ENCODE peak calls at places on chromosomes 4 and X, in six cellular contexts. G is progenitor cell of endocrine pancreas, P is GM06990, D is bronchial epithelial cell, W is K562, O is upper lobe of left lung. A is an unnamed sample.

GRCh38 chr4:2574058-2574457 is 37.6 kb downstream of the FAM193A start:
- DNase-seq in G (no peak), P (no peak), D (no peak), W (no peak), O (no peak), A (no peak)

GRCh38 chr4:80254114-80254513 is 12.3 kb upstream of the FGF5 start:
- DNase-seq in G (no peak), P (no peak), D (no peak), W (no peak), O (no peak), A (no peak)

GRCh38 chr4:143768007-143768591 is 67.6 kb upstream of the FREM3 start:
- DNase-seq in G (no peak), P (no peak), D (no peak), W (no peak), O (no peak), A (no peak)

GRCh38 chr4:145231906-145232700 is 51.7 kb upstream of the OTUD4 start:
- DNase-seq in G (no peak), P (no peak), D (no peak), W (no peak), O (no peak), A (no peak)

GRCh38 chrX:149570668-149571067 is 16.6 kb downstream of the MAGEA9B start:
- DNase-seq in G (no peak), P (no peak), D (peak; percentile 85), W (peak; percentile 2), O (no peak), A (no peak)

GRCh38 chrX:72060196-72060974 is 71.3 kb downstream of the RTL5 start:
- DNase-seq in G (no peak), P (no peak), D (no peak), W (no peak), O (no peak), A (no peak)

GRCh38 chr4:39565925-39566630 is 38.8 kb upstream of the UGDH start:
- DNase-seq in G (no peak), P (no peak), D (peak; percentile 97), W (no peak), O (no peak), A (no peak)

GRCh38 chr4:158809611-158810486 is 41.0 kb downstream of the FNIP2 start:
- DNase-seq in G (no peak), P (peak; percentile 20), D (peak; percentile 71), W (peak; percentile 36), O (peak; percentile 62), A (no peak)

GRCh38 chr4:113499696-113500095 is 261.8 kb downstream of the CAMK2D start:
- DNase-seq in G (no peak), P (no peak), D (peak; percentile 67), W (no peak), O (no peak), A (no peak)

GRCh38 chr4:168208957-168209614 is 109.5 kb downstream of the DDX60 start:
- DNase-seq in G (no peak), P (no peak), D (no peak), W (no peak), O (no peak), A (no peak)

DNA sequence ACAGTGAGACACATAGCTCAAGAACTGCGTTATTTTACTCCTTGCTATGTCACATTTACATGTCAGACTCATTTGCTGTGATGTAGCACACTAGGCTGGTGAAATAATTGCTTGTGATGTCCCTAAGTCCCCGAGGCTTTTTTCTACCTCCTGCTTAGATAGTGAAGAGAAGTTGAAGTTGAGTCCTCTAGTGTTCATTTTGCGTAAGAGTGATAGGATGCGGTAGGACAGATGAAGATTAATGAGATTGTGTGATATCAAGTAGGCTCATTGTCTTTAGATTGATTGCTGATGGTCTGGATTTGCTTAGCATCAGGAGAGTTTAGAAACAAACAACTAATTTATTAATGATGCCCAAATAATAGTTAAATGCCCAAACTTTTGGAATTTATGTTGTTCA is 173.6 kb upstream of the NUDT6 start:
- DNase-seq in G (no peak), P (no peak), D (peak; percentile 20), W (peak; percentile 20), O (no peak), A (no peak)
- TF ChIP-seq CTCF in G (peak; percentile 21), P (peak; percentile 21), D (peak; percentile 25), W (peak; percentile 49), O (no peak), A (no peak)

GRCh38 chr4:37389967-37390580 is 145.5 kb downstream of the NWD2 start:
- DNase-seq in G (no peak), P (peak; percentile 35), D (peak; percentile 60), W (peak; percentile 19), O (no peak), A (no peak)
- TF ChIP-seq CTCF in G (peak; percentile 89), P (peak; percentile 71), D (peak; percentile 34), W (peak; percentile 40), O (peak; percentile 66), A (peak; percentile 21)

GRCh38 chr4:184099541-184099966 is 118.1 kb downstream of the ENPP6 start:
- DNase-seq in G (no peak), P (no peak), D (no peak), W (no peak), O (no peak), A (no peak)

GRCh38 chr4:184096561-184097239 is 121.0 kb downstream of the ENPP6 start:
- DNase-seq in G (no peak), P (no peak), D (no peak), W (no peak), O (no peak), A (no peak)

GRCh38 chr4:184099033-184099432 is 118.6 kb downstream of the ENPP6 start:
- DNase-seq in G (no peak), P (no peak), D (no peak), W (no peak), O (no peak), A (no peak)

GRCh38 chr4:184097815-184098214 is 119.9 kb downstream of the ENPP6 start:
- DNase-seq in G (no peak), P (no peak), D (no peak), W (no peak), O (no peak), A (no peak)

GRCh38 chr4:184097240-184097619 is 120.4 kb downstream of the ENPP6 start:
- DNase-seq in G (no peak), P (peak; percentile 49), D (no peak), W (peak; percentile 29), O (peak; percentile 39), A (no peak)
- TF ChIP-seq CTCF in G (peak; percentile 30), P (peak; percentile 26), D (no peak), W (peak; percentile 51), O (no peak), A (no peak)

DNA sequence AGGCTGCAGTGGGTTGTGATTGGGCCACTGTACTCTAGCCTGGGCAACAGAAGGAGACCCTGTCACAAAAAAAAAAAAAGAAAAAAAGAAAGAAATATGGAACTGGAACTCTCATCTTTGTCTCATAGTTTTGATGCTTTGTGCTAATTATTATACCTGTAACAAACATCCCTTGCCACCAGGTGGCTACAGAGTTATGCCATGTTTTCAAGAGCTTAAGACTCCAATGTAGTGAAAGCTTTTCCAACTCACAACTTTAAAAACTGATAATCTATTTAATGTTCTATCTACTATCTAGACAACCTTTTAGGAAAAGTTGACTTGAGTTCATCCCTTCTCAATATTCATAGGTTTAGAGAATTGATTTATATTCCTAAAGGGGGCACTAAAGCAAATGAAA is 42.4 kb downstream of the HTR2C start:
- DNase-seq in G (no peak), P (no peak), D (peak; percentile 12), W (peak; percentile 5), O (no peak), A (no peak)
- TF ChIP-seq CTCF in G (peak; percentile 77), P (peak; percentile 35), D (peak; percentile 37), W (peak; percentile 16), O (peak; percentile 23), A (no peak)

DNA sequence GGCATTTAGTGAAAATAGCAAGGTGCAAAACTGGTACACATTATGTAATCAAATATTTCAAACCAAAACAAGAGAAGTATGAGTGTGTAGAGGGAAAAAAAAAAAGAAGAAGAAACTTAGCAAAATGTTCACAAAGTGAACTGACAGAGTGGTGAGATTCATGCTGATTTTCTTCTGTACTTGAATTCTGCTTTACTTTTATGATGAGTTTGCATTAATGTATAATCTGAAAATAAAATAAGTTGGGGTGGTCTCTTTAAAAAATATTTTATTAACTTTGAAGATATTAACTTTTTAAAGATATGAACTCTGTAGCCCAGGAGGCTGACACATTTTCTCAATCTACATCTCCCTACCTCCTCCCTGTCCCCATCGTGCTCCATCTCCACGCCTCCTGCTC is 185.1 kb downstream of the QDPR start:
- DNase-seq in G (no peak), P (no peak), D (no peak), W (no peak), O (no peak), A (no peak)
- TF ChIP-seq CTCF in G (no peak), P (no peak), D (no peak), W (no peak), O (no peak), A (no peak)

DNA sequence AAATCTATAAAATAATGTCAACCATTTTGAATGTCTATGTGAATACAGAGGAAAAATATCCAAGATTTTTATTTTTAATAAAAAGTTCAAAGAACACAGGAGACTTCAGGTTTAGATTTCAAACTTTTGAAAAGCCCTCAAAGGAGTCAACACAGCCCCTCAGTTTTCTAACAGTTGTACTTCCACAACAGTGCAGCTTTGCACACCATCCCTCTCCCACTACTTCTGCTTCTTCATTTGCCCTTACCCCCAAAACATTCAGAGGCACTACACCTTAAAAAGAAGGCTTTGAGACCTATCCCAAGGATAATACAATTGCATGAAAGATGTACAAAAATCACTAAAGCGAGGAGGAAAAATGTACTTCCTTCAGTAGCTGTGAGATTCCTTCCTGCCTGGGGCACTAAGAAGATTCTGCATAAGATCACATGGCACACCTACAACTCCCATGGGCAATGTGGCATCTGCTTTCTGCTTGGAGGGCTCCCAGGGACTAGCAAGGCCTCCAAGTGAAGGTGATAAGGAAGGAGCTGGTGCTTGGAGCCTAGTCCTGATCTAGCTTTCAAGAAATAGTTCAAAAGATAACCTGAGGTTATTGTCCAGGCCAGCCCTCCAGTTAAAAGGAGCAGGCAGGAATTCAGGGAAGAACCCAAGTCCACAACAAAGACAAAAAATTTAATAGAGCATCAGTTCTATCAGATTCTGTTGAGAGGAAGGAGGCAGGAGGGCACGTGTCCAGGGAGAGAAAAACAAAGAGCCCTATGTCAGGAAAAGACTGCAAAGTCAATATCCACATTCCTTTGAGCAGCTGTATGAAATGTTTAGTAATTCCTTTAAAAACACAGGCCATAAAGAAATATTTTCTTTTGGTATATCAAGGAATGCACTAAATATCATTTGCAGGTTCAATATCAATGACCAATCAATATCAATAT is 19.1 kb downstream of the ARAP2 start:
- DNase-seq in G (no peak), P (no peak), D (no peak), W (no peak), O (no peak), A (peak; percentile 16)
- TF ChIP-seq CTCF in G (no peak), P (no peak), D (no peak), W (no peak), O (no peak), A (no peak)

GRCh38 chr4:188005561-188005960 is 10.0 kb downstream of the ZFP42 start:
- DNase-seq in G (no peak), P (no peak), D (no peak), W (no peak), O (no peak), A (no peak)
- TF ChIP-seq CTCF in G (no peak), P (no peak), D (no peak), W (no peak), O (no peak), A (no peak)